ENCODE peak calls at places on chromosome 2, in nine cellular contexts. S is heart left ventricle, Q is K562, P is AG04450, K is astrocyte of the spinal cord, E is dorsolateral prefrontal cortex, D is psoas muscle, I is left lung, Z is IMR-90. U is an unnamed sample.

GRCh38 chr2:238523158-238524110 is 96.7 kb downstream of the ASB1 start:
- DNase-seq in Z (peak), S (no peak), K (peak), Q (no peak), E (no peak), I (peak), D (peak), P (peak), U (no peak)

GRCh38 chr2:10933700-10934225 is 22.0 kb downstream of the KCNF1 start:
- DNase-seq in D (no peak), I (no peak), S (no peak), P (no peak), Q (no peak), K (no peak), Z (no peak), E (no peak), U (no peak)

GRCh38 chr2:196101325-196101981 is 32.8 kb upstream of the DNAH7 start:
- DNase-seq in D (no peak), S (no peak), K (peak), E (no peak), I (no peak), Q (peak), P (no peak), Z (peak), U (no peak)

GRCh38 chr2:144683063-144683740 is 163.3 kb upstream of the ZEB2 start:
- DNase-seq in P (no peak), Z (no peak), K (no peak), Q (no peak), S (no peak), I (no peak), D (no peak), E (no peak), U (no peak)

GRCh38 chr2:201980389-201980821 is 53.2 kb upstream of the FZD7 start:
- DNase-seq in D (no peak), I (no peak), E (no peak), Q (no peak), K (no peak), S (no peak), Z (no peak), P (no peak), U (no peak)

GRCh38 chr2:32559136-32559535 is 68.7 kb upstream of the TTC27 start:
- DNase-seq in S (no peak), D (no peak), Q (no peak), I (no peak), E (peak), Z (peak), K (no peak), P (no peak), U (no peak)

GRCh38 chr2:241035142-241035817 is 36.9 kb downstream of the SNED1 start:
- DNase-seq in E (no peak), Z (no peak), K (no peak), D (no peak), S (no peak), P (no peak), I (no peak), Q (no peak), U (no peak)

GRCh38 chr2:212712991-212713390 is 174.4 kb upstream of the ERBB4 start:
- DNase-seq in D (no peak), Q (no peak), P (no peak), Z (no peak), E (no peak), K (no peak), S (no peak), I (no peak), U (no peak)

GRCh38 chr2:105052773-105053172 is 14.9 kb downstream of the MRPS9 start:
- DNase-seq in Q (peak), I (no peak), Z (no peak), E (no peak), D (no peak), K (no peak), S (peak), P (no peak), U (no peak)

GRCh38 chr2:19649107-19649506 is 252.7 kb downstream of the TTC32 start:
- DNase-seq in I (no peak), E (no peak), D (no peak), K (peak), Z (peak), S (no peak), Q (no peak), P (no peak), U (no peak)

GRCh38 chr2:129396980-129397599 is 582.4 kb upstream of the RAB6C start:
- DNase-seq in P (no peak), Z (no peak), K (peak), E (peak), D (peak), I (no peak), Q (peak), S (no peak), U (no peak)
- TF ChIP-seq CTCF in P (peak), Z (peak), K (peak), E (peak), D (peak), I (peak), Q (peak), S (peak), U (peak)

GRCh38 chr2:100924520-100925451 is 77.3 kb upstream of the RPL31 start:
- DNase-seq in S (no peak), I (no peak), K (peak), D (no peak), Z (peak), P (peak), E (no peak), Q (peak), U (no peak)
- H3K4me3 ChIP-seq in S (peak), I (no peak), K (no peak), D (no peak), Z (peak), P (peak), E (peak), Q (no peak), U (peak)

DNA sequence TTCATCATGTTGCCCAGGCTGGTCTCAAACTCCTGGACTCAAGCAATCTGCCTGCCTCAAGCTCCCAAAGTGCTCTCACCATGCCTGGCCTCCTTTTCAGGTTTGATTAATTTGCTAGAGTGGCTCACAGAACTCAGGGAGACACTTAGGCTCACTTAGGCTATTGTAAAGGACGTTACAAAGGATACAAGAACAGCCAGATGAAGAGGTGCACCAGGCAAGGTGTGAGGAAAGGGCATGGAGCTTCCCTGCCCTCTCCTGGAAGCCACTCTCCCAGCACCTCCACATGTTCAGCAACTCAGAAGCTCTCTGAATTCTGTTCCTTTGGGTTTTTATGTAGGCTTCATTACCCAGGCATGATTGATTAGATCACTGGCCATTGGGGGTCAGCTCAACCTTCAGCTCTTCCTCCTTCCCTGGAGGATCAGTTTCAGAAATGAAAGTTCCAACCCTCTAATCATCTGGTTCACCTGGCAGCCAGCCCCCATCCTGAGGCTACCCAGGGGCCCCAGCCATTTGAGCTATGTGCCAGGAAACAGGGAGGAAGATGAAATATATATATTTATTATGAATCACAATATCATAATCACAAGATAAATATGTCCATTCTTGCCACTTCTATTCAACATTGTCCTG is 78.7 kb upstream of the RGPD5 start:
- DNase-seq in K (no peak), E (no peak), D (no peak), S (no peak), P (no peak), Q (no peak), Z (no peak), I (no peak), U (no peak)
- TF ChIP-seq CTCF in K (peak), E (no peak), D (peak), S (peak), P (peak), Q (no peak), Z (peak), I (peak), U (peak)

GRCh38 chr2:16664052-16664731 is 1.4 kb downstream of the CYRIA start:
- DNase-seq in K (peak), E (peak), P (peak), Q (no peak), D (peak), Z (peak), S (no peak), I (no peak), U (no peak)
- H3K4me3 ChIP-seq in K (peak), E (peak), P (peak), Q (no peak), D (peak), Z (peak), S (peak), I (peak), U (peak)

DNA sequence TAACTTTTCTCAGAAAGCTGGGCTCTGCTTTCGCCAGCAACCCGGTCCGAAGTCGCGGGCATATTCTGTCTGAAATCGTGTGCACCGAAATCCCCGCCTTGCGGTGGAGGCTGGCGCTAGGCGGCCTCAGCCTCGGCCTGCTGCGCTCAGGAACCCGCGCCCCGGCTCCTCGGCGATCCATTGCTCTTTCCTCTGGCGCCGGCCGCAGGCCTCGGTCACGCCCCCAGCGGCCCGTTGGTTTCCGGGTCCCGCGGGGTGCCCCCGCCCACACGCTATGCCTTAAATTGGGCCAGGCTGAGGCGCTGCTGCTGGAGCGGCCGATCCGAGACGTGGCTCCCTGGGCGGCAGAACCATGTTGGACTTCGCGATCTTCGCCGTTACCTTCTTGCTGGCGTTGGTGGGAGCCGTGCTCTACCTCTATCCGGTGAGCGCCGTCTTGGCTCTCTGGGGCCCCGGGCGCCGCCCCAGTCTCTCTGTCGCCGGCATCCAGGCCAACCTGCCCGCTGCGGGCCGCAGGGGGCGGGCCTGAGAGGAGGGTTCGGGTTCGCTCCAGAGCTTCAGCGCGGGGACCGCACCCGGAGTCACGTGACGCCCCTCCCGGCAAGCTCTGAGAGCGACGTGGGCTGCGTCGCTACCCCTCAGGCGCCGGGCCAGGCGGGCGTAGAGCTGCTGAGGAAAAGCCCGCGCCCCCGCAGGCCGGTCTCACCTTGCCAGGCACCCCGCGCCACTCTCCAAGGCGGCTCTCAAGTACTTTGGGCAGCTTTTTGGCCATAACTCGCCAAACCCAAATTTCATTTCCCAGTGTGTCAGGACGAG is at the start of gene CYP20A1:
- DNase-seq in S (peak), P (peak), Z (peak), K (peak), Q (peak), E (peak), D (peak), I (peak), U (peak)
- TF ChIP-seq CTCF in S (peak), P (peak), Z (peak), K (peak), Q (peak), E (peak), D (peak), I (peak), U (peak)

GRCh38 chr2:177295479-177295878 is 31.0 kb upstream of the NFE2L2 start:
- DNase-seq in S (no peak), Z (peak), Q (no peak), I (no peak), K (peak), E (no peak), D (no peak), P (peak), U (no peak)
- H3K4me3 ChIP-seq in S (no peak), Z (peak), Q (no peak), I (no peak), K (no peak), E (no peak), D (no peak), P (peak), U (no peak)